ENCODE peak calls at places on chromosomes 11 and 22, in five cellular contexts. U is fibroblast of lung, H is mammary epithelial cell, S is neuronal stem cell, W is neural progenitor cell. P is an unnamed sample.
A peak's percentile ranks its signal among the peaks of the same experiment; 100 is the strongest.

GRCh38 chr11:1437500-1437899 is 47.8 kb downstream of the BRSK2 start:
- DNase-seq in U (peak; percentile 55), W (peak; percentile 50), H (no peak), S (no peak), P (peak; percentile 93)

GRCh38 chr11:35917676-35918075 is 26.2 kb upstream of the LDLRAD3 start:
- DNase-seq in S (no peak), U (no peak), W (no peak), H (no peak), P (no peak)

GRCh38 chr22:29334696-29335344 is 19.3 kb upstream of the RASL10A start:
- DNase-seq in U (no peak), S (no peak), W (no peak), H (no peak), P (no peak)

GRCh38 chr11:27397619-27398412 is 34.8 kb upstream of the CCDC34 start:
- DNase-seq in U (no peak), H (no peak), W (no peak), S (no peak), P (no peak)

GRCh38 chr11:117502285-117502856 is 174.7 kb downstream of the CEP164 start:
- DNase-seq in S (no peak), W (no peak), H (no peak), U (no peak), P (no peak)

GRCh38 chr22:31081963-31082605 is 966 bp downstream of the SMTN start:
- DNase-seq in H (peak; percentile 84), W (no peak), S (no peak), U (no peak), P (no peak)

GRCh38 chr11:128157423-128158298 is 429.7 kb downstream of the ETS1 start:
- DNase-seq in S (peak; percentile 70), U (peak; percentile 87), H (peak; percentile 67), W (peak; percentile 80), P (peak; percentile 81)

GRCh38 chr22:30572840-30573593 is 1.4 kb downstream of the GAL3ST1 start:
- DNase-seq in U (no peak), W (no peak), S (no peak), H (no peak), P (peak; percentile 68)

GRCh38 chr11:121643530-121644512 is 191.1 kb upstream of the SORL1-AS1 start:
- DNase-seq in U (no peak), H (no peak), S (no peak), W (no peak), P (no peak)

GRCh38 chr11:100232006-100232405 is 455.1 kb upstream of the ARHGAP42 start:
- DNase-seq in S (no peak), W (no peak), U (no peak), H (no peak), P (no peak)

GRCh38 chr22:19942071-19942885 is 660 bp upstream of the TXNRD2 start:
- DNase-seq in U (peak; percentile 75), H (no peak), S (no peak), W (no peak), P (no peak)

GRCh38 chr11:119101367-119101758 is 290 bp downstream of the DPAGT1 start:
- DNase-seq in W (no peak), S (no peak), U (no peak), H (no peak), P (peak; percentile 48)

GRCh38 chr22:35619336-35620094 is 2.4 kb upstream of the MB start:
- DNase-seq in U (no peak), H (no peak), S (no peak), W (no peak), P (no peak)

GRCh38 chr22:19882446-19883381 is 28.0 kb upstream of the GNB1L start:
- DNase-seq in H (no peak), S (no peak), U (no peak), W (no peak), P (no peak)

GRCh38 chr22:33835196-33835788 is 85.0 kb downstream of the LARGE1 start:
- DNase-seq in H (no peak), W (peak; percentile 42), S (no peak), U (no peak), P (no peak)

GRCh38 chr22:27594474-27595134 is 207.0 kb downstream of the MN1 start:
- DNase-seq in U (no peak), H (no peak), W (no peak), S (no peak), P (no peak)

GRCh38 chr22:26168934-26169311 is 339 bp upstream of the SEZ6L start:
- DNase-seq in S (no peak), H (no peak), W (no peak), U (no peak), P (peak; percentile 42)

GRCh38 chr22:24871611-24872205 is 65.7 kb downstream of the SGSM1 start:
- DNase-seq in S (no peak), H (no peak), W (no peak), U (no peak), P (no peak)

GRCh38 chr22:29650370-29650769 is 46.9 kb downstream of the NF2 start:
- DNase-seq in H (no peak), W (no peak), U (no peak), S (no peak), P (no peak)

GRCh38 chr11:73164803-73165542 is 22.9 kb upstream of the FCHSD2 start:
- DNase-seq in H (no peak), W (no peak), U (no peak), S (no peak), P (no peak)

GRCh38 chr11:61793084-61793828 is 545 bp downstream of the FEN1 start:
- DNase-seq in H (peak; percentile 9), S (no peak), U (no peak), W (peak; percentile 50), P (no peak)

GRCh38 chr22:23655891-23656475 is 23.9 kb upstream of the DRICH1 start:
- DNase-seq in S (no peak), U (no peak), W (no peak), H (no peak), P (no peak)

GRCh38 chr22:23651676-23652075 is 19.6 kb upstream of the DRICH1 start:
- DNase-seq in H (no peak), W (no peak), U (no peak), S (no peak), P (no peak)

GRCh38 chr22:23652286-23652685 is 20.2 kb upstream of the DRICH1 start:
- DNase-seq in W (no peak), U (no peak), H (no peak), S (no peak), P (no peak)

GRCh38 chr22:23649071-23649501 is 17.0 kb upstream of the DRICH1 start:
- DNase-seq in W (no peak), U (no peak), H (no peak), S (no peak), P (no peak)

DNA sequence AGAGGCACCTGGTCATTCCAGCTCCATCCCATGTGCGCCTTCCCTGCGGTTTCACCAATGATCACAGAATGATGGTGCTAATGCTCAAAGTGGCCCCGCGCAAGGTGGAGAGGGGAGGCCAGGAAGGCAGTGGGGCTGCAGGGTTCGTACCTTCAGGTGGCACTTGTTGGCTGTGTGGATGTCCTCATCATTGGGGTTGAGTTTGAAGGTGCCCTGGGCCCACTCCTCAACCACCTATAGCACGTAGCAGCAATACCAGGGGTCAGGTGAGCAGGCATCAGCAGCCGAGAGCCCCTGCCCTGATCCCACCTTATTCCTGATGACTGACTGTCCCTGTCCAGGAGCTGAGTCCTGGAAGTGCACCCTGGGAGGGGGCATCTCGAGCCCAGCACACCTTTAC is 20.6 kb upstream of the DRICH1 start:
- DNase-seq in U (no peak), W (no peak), S (no peak), H (no peak), P (no peak)
- H3K4me2 ChIP-seq in U (no peak overlapping the region), W (no peak overlapping the region), S (no peak overlapping the region), H (no peak overlapping the region), P (no peak overlapping the region)

GRCh38 chr11:17432041-17432440 is 43.6 kb upstream of the KCNJ11 start:
- DNase-seq in W (no peak), H (no peak), U (no peak), S (no peak), P (no peak)
- H3K4me2 ChIP-seq in W (no peak overlapping the region), H (no peak overlapping the region), U (no peak overlapping the region), S (no peak overlapping the region), P (no peak overlapping the region)

GRCh38 chr11:30984442-30984816 is 385.1 kb downstream of the DCDC1 start:
- DNase-seq in H (peak; percentile 4), U (peak; percentile 32), S (no peak), W (no peak), P (peak; percentile 27)
- H3K4me2 ChIP-seq in H (no peak overlapping the region), U (no peak overlapping the region), S (no peak overlapping the region), W (no peak overlapping the region), P (peak overlapping the region; percentile 47)

GRCh38 chr11:111923951-111924350 is 5.2 kb downstream of the C11orf52 start:
- DNase-seq in S (no peak), U (no peak), H (no peak), W (no peak), P (no peak)
- H3K4me2 ChIP-seq in S (no peak overlapping the region), U (no peak overlapping the region), H (no peak overlapping the region), W (no peak overlapping the region), P (peak overlapping the region; percentile 63)

GRCh38 chr11:108008656-108009496 is at the start of gene CUL5:
- DNase-seq in W (peak; percentile 95), S (peak; percentile 92), U (peak; percentile 95), H (peak; percentile 86), P (peak; percentile 96)

GRCh38 chr11:108009497-108010360 is 1.0 kb downstream of the CUL5 start:
- DNase-seq in U (peak; percentile 11), H (peak; percentile 28), S (no peak), W (peak; percentile 69), P (peak; percentile 49)

GRCh38 chr11:108016647-108017046 is 7.9 kb downstream of the CUL5 start:
- DNase-seq in U (no peak), W (no peak), H (no peak), S (no peak), P (no peak)

GRCh38 chr11:108007819-108008218 is 879 bp upstream of the CUL5 start:
- DNase-seq in H (no peak), S (no peak), U (no peak), W (no peak), P (no peak)

DNA sequence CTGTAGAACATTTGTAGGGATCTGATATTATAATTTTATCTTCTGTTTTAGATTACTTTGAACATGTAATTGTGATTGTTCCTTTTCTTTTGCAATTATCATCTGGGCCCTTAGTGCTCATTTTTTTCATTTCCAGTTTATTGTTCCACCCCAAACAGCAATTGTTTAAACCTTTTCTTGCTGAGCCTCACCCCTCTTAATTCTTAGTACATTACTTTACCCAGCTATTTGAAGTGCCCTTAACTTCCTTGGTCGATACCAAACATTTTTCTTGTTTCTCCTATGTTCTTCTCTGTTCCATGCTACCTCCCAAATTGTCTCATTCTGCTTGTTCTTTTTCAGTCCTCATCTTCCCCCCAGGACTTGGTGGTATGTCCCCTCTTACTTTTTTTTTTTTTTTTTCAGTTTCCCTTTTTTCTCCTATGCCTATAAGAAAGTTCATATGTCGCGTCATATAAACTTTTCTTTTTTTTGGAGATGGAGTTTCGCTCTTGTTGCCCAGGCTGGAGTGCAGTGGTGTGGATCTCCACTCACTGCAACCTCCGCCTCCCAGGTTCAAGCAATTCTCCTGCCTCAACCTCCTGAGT is 3.5 kb downstream of the CUL5 start:
- DNase-seq in U (no peak), H (no peak), S (no peak), W (no peak), P (no peak)
- H3K4me2 ChIP-seq in U (no peak overlapping the region), H (no peak overlapping the region), S (no peak overlapping the region), W (peak overlapping the region; percentile 99), P (peak overlapping the region; percentile 91)

DNA sequence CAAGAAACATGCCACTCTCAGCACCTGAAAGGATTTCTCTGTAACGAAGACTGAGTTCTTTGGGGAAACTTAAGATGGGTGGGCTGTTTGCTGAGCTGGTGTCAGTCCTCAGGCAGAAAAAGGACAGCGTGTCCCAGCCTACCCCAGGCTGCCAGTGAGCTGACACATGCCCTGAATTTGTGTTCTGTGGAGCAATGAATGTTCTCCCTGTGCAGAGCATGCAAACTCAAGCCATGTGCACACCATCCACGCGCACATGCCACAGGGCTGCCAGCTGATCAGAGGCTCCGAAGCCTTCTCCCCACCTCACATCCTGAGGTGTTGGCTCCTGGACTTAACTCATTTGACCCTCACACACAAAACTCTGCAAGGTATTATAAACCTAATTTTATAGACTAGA is 104.9 kb downstream of the KCNC1 start:
- DNase-seq in S (no peak), U (no peak), W (no peak), H (no peak), P (no peak)
- H3K4me2 ChIP-seq in S (no peak overlapping the region), U (no peak overlapping the region), W (no peak overlapping the region), H (no peak overlapping the region), P (no peak overlapping the region)

P was measured in hepatocyte.